ENCODE peak calls at places on chromosomes 3 and 15, in nine cellular contexts. One of them, this sample, is unnamed.

GRCh38 chr3:129503387-129504010 is 24.9 kb upstream of the RHO start:
- DNase-seq in fibroblast of lung: no peak
- DNase-seq in left ventricle myocardium inferior: no peak
- DNase-seq in AG09309: no peak
- DNase-seq in fibroblast of pulmonary artery: no peak
- DNase-seq in neural progenitor cell: no peak
- DNase-seq in astrocyte of the cerebellum: no peak
- DNase-seq in hepatocyte: no peak
- DNase-seq in heart left ventricle: no peak
- DNase-seq in this sample: no peak

GRCh38 chr15:90031231-90031791 is 30.2 kb downstream of the ZNF710 start:
- DNase-seq in neural progenitor cell: no peak
- DNase-seq in fibroblast of lung: peak; percentile 11
- DNase-seq in AG09309: no peak
- DNase-seq in left ventricle myocardium inferior: no peak
- DNase-seq in hepatocyte: no peak
- DNase-seq in heart left ventricle: no peak
- DNase-seq in fibroblast of pulmonary artery: peak; percentile 59
- DNase-seq in astrocyte of the cerebellum: no peak
- DNase-seq in this sample: peak; percentile 89

GRCh38 chr3:47874913-47875312 is 72.0 kb downstream of the DHX30 start:
- DNase-seq in fibroblast of pulmonary artery: no peak
- DNase-seq in hepatocyte: no peak
- DNase-seq in neural progenitor cell: peak; percentile 39
- DNase-seq in AG09309: no peak
- DNase-seq in fibroblast of lung: no peak
- DNase-seq in left ventricle myocardium inferior: no peak
- DNase-seq in astrocyte of the cerebellum: no peak
- DNase-seq in heart left ventricle: no peak
- DNase-seq in this sample: no peak

GRCh38 chr3:71504250-71505036 is 79.1 kb downstream of the FOXP1 start:
- DNase-seq in fibroblast of lung: peak; percentile 72
- DNase-seq in left ventricle myocardium inferior: no peak
- DNase-seq in neural progenitor cell: no peak
- DNase-seq in astrocyte of the cerebellum: peak; percentile 82
- DNase-seq in fibroblast of pulmonary artery: peak; percentile 88
- DNase-seq in AG09309: peak; percentile 74
- DNase-seq in hepatocyte: no peak
- DNase-seq in heart left ventricle: peak; percentile 35
- DNase-seq in this sample: no peak

GRCh38 chr3:183825380-183826161 is at the start of gene MAP6D1:
- DNase-seq in hepatocyte: peak; percentile 72
- DNase-seq in heart left ventricle: no peak
- DNase-seq in fibroblast of pulmonary artery: peak; percentile 31
- DNase-seq in fibroblast of lung: peak; percentile 49
- DNase-seq in neural progenitor cell: peak; percentile 90
- DNase-seq in left ventricle myocardium inferior: peak; percentile 27
- DNase-seq in astrocyte of the cerebellum: peak; percentile 8
- DNase-seq in AG09309: no peak
- DNase-seq in this sample: no peak

GRCh38 chr15:55768670-55769185 is 25.8 kb upstream of the PRTG start:
- DNase-seq in hepatocyte: no peak
- DNase-seq in fibroblast of lung: no peak
- DNase-seq in fibroblast of pulmonary artery: no peak
- DNase-seq in heart left ventricle: no peak
- DNase-seq in astrocyte of the cerebellum: no peak
- DNase-seq in AG09309: no peak
- DNase-seq in neural progenitor cell: peak; percentile 58
- DNase-seq in left ventricle myocardium inferior: no peak
- DNase-seq in this sample: no peak

GRCh38 chr3:138686771-138687221 is 78.2 kb downstream of the FAIM start:
- DNase-seq in heart left ventricle: no peak
- DNase-seq in hepatocyte: peak; percentile 21
- DNase-seq in fibroblast of pulmonary artery: peak; percentile 81
- DNase-seq in left ventricle myocardium inferior: no peak
- DNase-seq in neural progenitor cell: no peak
- DNase-seq in AG09309: peak; percentile 76
- DNase-seq in fibroblast of lung: peak; percentile 83
- DNase-seq in astrocyte of the cerebellum: peak; percentile 75
- DNase-seq in this sample: peak; percentile 83

GRCh38 chr15:57160823-57161560 is 215.3 kb upstream of the CGNL1 start:
- DNase-seq in neural progenitor cell: no peak
- DNase-seq in left ventricle myocardium inferior: no peak
- DNase-seq in heart left ventricle: no peak
- DNase-seq in AG09309: no peak
- DNase-seq in fibroblast of lung: peak; percentile 40
- DNase-seq in fibroblast of pulmonary artery: no peak
- DNase-seq in astrocyte of the cerebellum: no peak
- DNase-seq in hepatocyte: no peak
- DNase-seq in this sample: no peak

GRCh38 chr3:14170569-14171159 is 7.7 kb downstream of the XPC start:
- DNase-seq in neural progenitor cell: no peak
- DNase-seq in AG09309: peak; percentile 69
- DNase-seq in fibroblast of pulmonary artery: peak; percentile 65
- DNase-seq in heart left ventricle: no peak
- DNase-seq in astrocyte of the cerebellum: no peak
- DNase-seq in hepatocyte: no peak
- DNase-seq in left ventricle myocardium inferior: no peak
- DNase-seq in fibroblast of lung: peak; percentile 50
- DNase-seq in this sample: no peak

GRCh38 chr3:151425640-151426336 is 35.1 kb downstream of the IGSF10 start:
- DNase-seq in AG09309: no peak
- DNase-seq in hepatocyte: no peak
- DNase-seq in fibroblast of lung: no peak
- DNase-seq in fibroblast of pulmonary artery: no peak
- DNase-seq in heart left ventricle: no peak
- DNase-seq in left ventricle myocardium inferior: no peak
- DNase-seq in astrocyte of the cerebellum: no peak
- DNase-seq in neural progenitor cell: no peak
- DNase-seq in this sample: no peak

GRCh38 chr15:34023932-34024331 is 15.1 kb downstream of the AVEN start:
- DNase-seq in hepatocyte: no peak
- DNase-seq in neural progenitor cell: no peak
- DNase-seq in left ventricle myocardium inferior: no peak
- DNase-seq in AG09309: no peak
- DNase-seq in astrocyte of the cerebellum: no peak
- DNase-seq in heart left ventricle: no peak
- DNase-seq in fibroblast of pulmonary artery: peak; percentile 44
- DNase-seq in fibroblast of lung: no peak
- DNase-seq in this sample: no peak

GRCh38 chr3:177836671-177837070 is 639.4 kb upstream of the TBL1XR1 start:
- DNase-seq in left ventricle myocardium inferior: no peak
- DNase-seq in fibroblast of pulmonary artery: peak; percentile 35
- DNase-seq in neural progenitor cell: no peak
- DNase-seq in fibroblast of lung: peak; percentile 76
- DNase-seq in astrocyte of the cerebellum: no peak
- DNase-seq in heart left ventricle: no peak
- DNase-seq in AG09309: no peak
- DNase-seq in hepatocyte: peak; percentile 31
- DNase-seq in this sample: no peak

GRCh38 chr3:192397012-192397411 is 330.3 kb downstream of the FGF12 start:
- DNase-seq in heart left ventricle: no peak
- DNase-seq in neural progenitor cell: no peak
- DNase-seq in astrocyte of the cerebellum: no peak
- DNase-seq in left ventricle myocardium inferior: no peak
- DNase-seq in hepatocyte: no peak
- DNase-seq in AG09309: no peak
- DNase-seq in fibroblast of lung: no peak
- DNase-seq in fibroblast of pulmonary artery: no peak
- DNase-seq in this sample: no peak

GRCh38 chr3:11770477-11771381 is 76.0 kb downstream of the TAMM41 start:
- DNase-seq in fibroblast of lung: peak; percentile 82
- DNase-seq in heart left ventricle: peak; percentile 63
- DNase-seq in fibroblast of pulmonary artery: peak; percentile 82
- DNase-seq in left ventricle myocardium inferior: peak; percentile 29
- DNase-seq in neural progenitor cell: peak; percentile 85
- DNase-seq in astrocyte of the cerebellum: peak; percentile 84
- DNase-seq in AG09309: peak; percentile 52
- DNase-seq in hepatocyte: peak; percentile 94
- DNase-seq in this sample: peak; percentile 78

GRCh38 chr15:73924258-73924921 is 1.9 kb upstream of the LOXL1 start:
- DNase-seq in neural progenitor cell: peak; percentile 39
- DNase-seq in hepatocyte: peak; percentile 60
- DNase-seq in left ventricle myocardium inferior: peak; percentile 31
- DNase-seq in fibroblast of lung: peak; percentile 89
- DNase-seq in AG09309: peak; percentile 50
- DNase-seq in astrocyte of the cerebellum: peak; percentile 74
- DNase-seq in heart left ventricle: no peak
- DNase-seq in fibroblast of pulmonary artery: peak; percentile 84
- DNase-seq in this sample: no peak

GRCh38 chr15:25180606-25181289 is 226.0 kb downstream of the SNRPN start:
- DNase-seq in AG09309: no peak
- DNase-seq in hepatocyte: no peak
- DNase-seq in neural progenitor cell: no peak
- DNase-seq in left ventricle myocardium inferior: peak; percentile 2
- DNase-seq in heart left ventricle: peak; percentile 8
- DNase-seq in fibroblast of pulmonary artery: no peak
- DNase-seq in fibroblast of lung: no peak
- DNase-seq in astrocyte of the cerebellum: no peak
- DNase-seq in this sample: no peak

GRCh38 chr3:9400626-9401025 is 3.2 kb downstream of the SETD5 start:
- DNase-seq in heart left ventricle: no peak
- DNase-seq in neural progenitor cell: peak; percentile 51
- DNase-seq in AG09309: no peak
- DNase-seq in fibroblast of lung: no peak
- DNase-seq in astrocyte of the cerebellum: no peak
- DNase-seq in fibroblast of pulmonary artery: no peak
- DNase-seq in left ventricle myocardium inferior: no peak
- DNase-seq in hepatocyte: peak; percentile 17
- DNase-seq in this sample: no peak

GRCh38 chr3:9401986-9402385 is 4.6 kb downstream of the SETD5 start:
- DNase-seq in hepatocyte: no peak
- DNase-seq in neural progenitor cell: peak; percentile 11
- DNase-seq in astrocyte of the cerebellum: no peak
- DNase-seq in fibroblast of lung: no peak
- DNase-seq in AG09309: no peak
- DNase-seq in left ventricle myocardium inferior: no peak
- DNase-seq in heart left ventricle: no peak
- DNase-seq in fibroblast of pulmonary artery: no peak
- DNase-seq in this sample: no peak

GRCh38 chr3:9404680-9405079 is 7.3 kb downstream of the SETD5 start:
- DNase-seq in astrocyte of the cerebellum: no peak
- DNase-seq in neural progenitor cell: peak; percentile 32
- DNase-seq in heart left ventricle: no peak
- DNase-seq in fibroblast of lung: no peak
- DNase-seq in fibroblast of pulmonary artery: no peak
- DNase-seq in left ventricle myocardium inferior: no peak
- DNase-seq in AG09309: no peak
- DNase-seq in hepatocyte: no peak
- DNase-seq in this sample: no peak

GRCh38 chr3:9403463-9403862 is 6.0 kb downstream of the SETD5 start:
- DNase-seq in heart left ventricle: no peak
- DNase-seq in hepatocyte: no peak
- DNase-seq in AG09309: no peak
- DNase-seq in neural progenitor cell: no peak
- DNase-seq in fibroblast of lung: no peak
- DNase-seq in left ventricle myocardium inferior: no peak
- DNase-seq in astrocyte of the cerebellum: no peak
- DNase-seq in fibroblast of pulmonary artery: no peak
- DNase-seq in this sample: no peak

DNA sequence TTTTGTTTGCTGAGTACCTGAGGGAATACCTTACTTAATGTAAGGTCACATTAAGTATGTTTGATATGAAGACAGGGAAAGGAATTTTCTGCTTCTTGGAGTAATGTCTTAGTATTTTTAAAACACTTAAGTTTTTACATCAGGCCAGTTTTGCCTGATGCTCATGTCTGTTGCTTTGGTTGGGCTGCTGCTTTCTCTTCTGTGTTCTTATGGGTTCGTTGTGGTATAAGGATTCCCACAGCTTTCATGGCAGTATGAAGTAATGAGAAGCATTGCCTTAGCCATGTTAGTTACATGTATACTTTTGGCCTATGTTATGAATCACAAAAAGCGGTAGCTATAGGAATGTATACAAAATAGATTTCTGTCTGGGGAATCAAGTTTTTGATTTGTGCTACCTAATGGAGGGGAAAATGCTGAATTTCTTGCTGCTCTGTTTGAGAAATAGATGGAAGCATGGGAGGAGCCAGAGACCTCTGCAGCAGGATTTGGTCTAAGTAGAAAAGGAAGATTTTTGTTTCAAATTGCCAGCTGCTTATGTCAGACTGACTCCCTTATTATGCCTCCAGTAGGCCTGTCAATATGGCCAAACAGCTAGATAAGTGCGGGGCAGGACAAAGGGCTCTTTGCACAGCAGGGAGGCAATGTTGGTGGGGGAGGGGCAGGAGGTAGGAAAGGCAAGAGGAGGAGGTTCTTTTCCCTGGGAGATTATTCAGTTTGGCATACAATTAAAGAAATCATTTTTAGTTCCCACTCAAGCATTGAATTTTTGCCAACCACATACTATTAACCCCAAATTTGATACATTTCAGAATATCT is 5.2 kb downstream of the SETD5 start:
- DNase-seq in left ventricle myocardium inferior: no peak
- DNase-seq in AG09309: no peak
- DNase-seq in astrocyte of the cerebellum: no peak
- DNase-seq in fibroblast of pulmonary artery: peak; percentile 70
- DNase-seq in heart left ventricle: peak; percentile 48
- DNase-seq in fibroblast of lung: peak; percentile 40
- DNase-seq in hepatocyte: peak; percentile 73
- DNase-seq in neural progenitor cell: peak; percentile 87
- DNase-seq in this sample: no peak
- H3K4me3 ChIP-seq in left ventricle myocardium inferior: peak overlapping the region; percentile 25
- H3K4me3 ChIP-seq in AG09309: no peak overlapping the region
- H3K4me3 ChIP-seq in astrocyte of the cerebellum: peak overlapping the region; percentile 14
- H3K4me3 ChIP-seq in fibroblast of pulmonary artery: peak overlapping the region; percentile 85
- H3K4me3 ChIP-seq in heart left ventricle: peak overlapping the region; percentile 7
- H3K4me3 ChIP-seq in fibroblast of lung: peak overlapping the region; percentile 21
- H3K4me3 ChIP-seq in hepatocyte: peak overlapping the region; percentile 1
- H3K4me3 ChIP-seq in neural progenitor cell: peak overlapping the region; percentile 94
- H3K4me3 ChIP-seq in this sample: no peak overlapping the region

GRCh38 chr3:132721479-132722164 is 587 bp downstream of the NPHP3 start:
- DNase-seq in heart left ventricle: peak; percentile 73
- DNase-seq in fibroblast of lung: peak; percentile 61
- DNase-seq in fibroblast of pulmonary artery: peak; percentile 76
- DNase-seq in astrocyte of the cerebellum: peak; percentile 34
- DNase-seq in left ventricle myocardium inferior: peak; percentile 70
- DNase-seq in hepatocyte: peak; percentile 79
- DNase-seq in neural progenitor cell: peak; percentile 88
- DNase-seq in AG09309: peak; percentile 10
- DNase-seq in this sample: no peak
- TF ChIP-seq CTCF in heart left ventricle: peak; percentile 14
- TF ChIP-seq CTCF in fibroblast of lung: peak; percentile 24
- TF ChIP-seq CTCF in fibroblast of pulmonary artery: peak; percentile 33
- TF ChIP-seq CTCF in astrocyte of the cerebellum: peak; percentile 26
- TF ChIP-seq CTCF in left ventricle myocardium inferior: peak; percentile 64
- TF ChIP-seq CTCF in hepatocyte: no peak
- TF ChIP-seq CTCF in neural progenitor cell: peak; percentile 45
- TF ChIP-seq CTCF in AG09309: peak; percentile 32
- TF ChIP-seq CTCF in this sample: peak; percentile 6

GRCh38 chr3:16399473-16399872 is 114.0 kb downstream of the RFTN1 start:
- DNase-seq in astrocyte of the cerebellum: peak; percentile 45
- DNase-seq in AG09309: peak; percentile 74
- DNase-seq in neural progenitor cell: no peak
- DNase-seq in fibroblast of pulmonary artery: peak; percentile 86
- DNase-seq in fibroblast of lung: peak; percentile 87
- DNase-seq in hepatocyte: peak; percentile 41
- DNase-seq in heart left ventricle: peak; percentile 58
- DNase-seq in left ventricle myocardium inferior: peak; percentile 48
- DNase-seq in this sample: no peak
- H3K4me3 ChIP-seq in astrocyte of the cerebellum: no peak overlapping the region
- H3K4me3 ChIP-seq in AG09309: no peak overlapping the region
- H3K4me3 ChIP-seq in neural progenitor cell: no peak overlapping the region
- H3K4me3 ChIP-seq in fibroblast of pulmonary artery: no peak overlapping the region
- H3K4me3 ChIP-seq in fibroblast of lung: no peak overlapping the region
- H3K4me3 ChIP-seq in hepatocyte: no peak overlapping the region
- H3K4me3 ChIP-seq in heart left ventricle: no peak overlapping the region
- H3K4me3 ChIP-seq in left ventricle myocardium inferior: no peak overlapping the region
- H3K4me3 ChIP-seq in this sample: no peak overlapping the region

GRCh38 chr3:170869645-170870593 is at the start of gene RPL22L1:
- DNase-seq in heart left ventricle: peak; percentile 96
- DNase-seq in left ventricle myocardium inferior: peak; percentile 93
- DNase-seq in hepatocyte: peak; percentile 96
- DNase-seq in fibroblast of pulmonary artery: peak; percentile 97
- DNase-seq in neural progenitor cell: peak; percentile 97
- DNase-seq in AG09309: peak; percentile 77
- DNase-seq in fibroblast of lung: peak; percentile 96
- DNase-seq in astrocyte of the cerebellum: peak; percentile 85
- DNase-seq in this sample: peak; percentile 92
- TF ChIP-seq CTCF in heart left ventricle: peak; percentile 42
- TF ChIP-seq CTCF in left ventricle myocardium inferior: no peak
- TF ChIP-seq CTCF in hepatocyte: peak; percentile 30
- TF ChIP-seq CTCF in fibroblast of pulmonary artery: no peak
- TF ChIP-seq CTCF in neural progenitor cell: peak; percentile 30
- TF ChIP-seq CTCF in AG09309: no peak
- TF ChIP-seq CTCF in fibroblast of lung: peak; percentile 2
- TF ChIP-seq CTCF in astrocyte of the cerebellum: peak; percentile 2
- TF ChIP-seq CTCF in this sample: peak; percentile 6

This sample was measured in GM12864.